ENCODE peak calls at places on chromosomes 11 and 22, in four cellular contexts. I, Z, R and L are unnamed samples.

GRCh38 chr22:26709617-26710390 is 52.4 kb downstream of the MIAT start:
- DNase-seq in I (no peak), Z (peak), R (no peak), L (peak)

GRCh38 chr11:107769189-107769588 is 57.3 kb upstream of the SLN start:
- DNase-seq in I (no peak), Z (peak), R (no peak), L (peak)

GRCh38 chr22:37965940-37966664 is 12.6 kb downstream of the POLR2F start:
- DNase-seq in I (no peak), Z (peak), R (no peak), L (no peak)

GRCh38 chr11:61551630-61552029 is 29.2 kb downstream of the SYT7 start:
- DNase-seq in I (no peak), Z (peak), R (no peak), L (peak)

GRCh38 chr22:42396621-42397331 is 35.4 kb downstream of the NFAM1 start:
- DNase-seq in I (no peak), Z (no peak), R (no peak), L (no peak)

GRCh38 chr11:27886765-27887328 is 186.6 kb upstream of the BDNF start:
- DNase-seq in I (no peak), Z (no peak), R (no peak), L (no peak)

GRCh38 chr22:50089231-50090140 is at the start of gene MOV10L1:
- DNase-seq in I (peak), Z (no peak), R (no peak), L (peak)

GRCh38 chr11:23866641-23867040 is 630.2 kb upstream of the LUZP2 start:
- DNase-seq in I (no peak), Z (peak), R (no peak), L (peak)

GRCh38 chr11:44445500-44446340 is 119.7 kb upstream of the CD82 start:
- DNase-seq in I (no peak), Z (no peak), R (no peak), L (no peak)

GRCh38 chr11:129813216-129813791 is 2.3 kb upstream of the TMEM45B start:
- DNase-seq in I (no peak), Z (no peak), R (no peak), L (no peak)

GRCh38 chr11:315051-315481 is 1.2 kb downstream of the IFITM1 start:
- DNase-seq in I (no peak), Z (no peak), R (no peak), L (peak)

GRCh38 chr22:36325163-36326031 is 62.4 kb downstream of the MYH9 start:
- DNase-seq in I (no peak), Z (peak), R (no peak), L (peak)

GRCh38 chr11:34145073-34145472 is 39.6 kb downstream of the NAT10 start:
- DNase-seq in I (no peak), Z (no peak), R (no peak), L (no peak)

GRCh38 chr11:125188021-125188420 is 23.5 kb downstream of the PKNOX2 start:
- DNase-seq in I (no peak), Z (peak), R (no peak), L (peak)

GRCh38 chr22:46580940-46581579 is 39.1 kb upstream of the GRAMD4 start:
- DNase-seq in I (no peak), Z (no peak), R (no peak), L (no peak)

GRCh38 chr11:100812517-100812916 is 125.4 kb downstream of the ARHGAP42 start:
- DNase-seq in I (no peak), Z (no peak), R (no peak), L (no peak)

GRCh38 chr11:133834399-133835257 is 10.7 kb downstream of the SPATA19 start:
- DNase-seq in I (no peak), Z (no peak), R (no peak), L (no peak)

GRCh38 chr22:22912722-22913253 is 25.2 kb downstream of the IGLL5 start:
- DNase-seq in I (no peak), Z (no peak), R (no peak), L (no peak)

GRCh38 chr11:285894-286220 is 3.1 kb upstream of the PGGHG start:
- DNase-seq in I (no peak), Z (no peak), R (no peak), L (no peak)

GRCh38 chr11:15967966-15968365 is 388.4 kb downstream of the SOX6 start:
- DNase-seq in I (no peak), Z (peak), R (no peak), L (peak)

GRCh38 chr11:133948711-133949110 is 8.1 kb downstream of the IGSF9B start:
- DNase-seq in I (no peak), Z (no peak), R (no peak), L (no peak)

GRCh38 chr22:17785185-17786184 is 11.2 kb upstream of the BID start:
- DNase-seq in I (no peak), Z (no peak), R (no peak), L (peak)

GRCh38 chr22:20720692-20721408 is 53.1 kb upstream of the SERPIND1 start:
- DNase-seq in I (no peak), Z (no peak), R (no peak), L (no peak)

GRCh38 chr11:126597041-126597440 is 241.6 kb downstream of the ST3GAL4 start:
- DNase-seq in I (no peak), Z (no peak), R (no peak), L (no peak)

GRCh38 chr11:69088676-69089146 is 40.0 kb downstream of the TPCN2 start:
- DNase-seq in I (peak), Z (peak), R (peak), L (peak)

GRCh38 chr22:38398609-38399401 is 56.2 kb downstream of the KCNJ4 start:
- DNase-seq in I (peak), Z (peak), R (peak), L (peak)

GRCh38 chr11:494761-495536 is 12.1 kb downstream of the RNH1 start:
- DNase-seq in I (peak), Z (no peak), R (no peak), L (no peak)

GRCh38 chr22:36913431-36914382 is at the start of gene CSF2RB:
- DNase-seq in I (no peak), Z (no peak), R (no peak), L (no peak)

GRCh38 chr11:1232328-1233321 is 9.8 kb downstream of the MUC5B start:
- DNase-seq in I (no peak), Z (no peak), R (no peak), L (no peak)

GRCh38 chr11:88152381-88152780 is 22.9 kb downstream of the RAB38 start:
- DNase-seq in I (no peak), Z (peak), R (no peak), L (no peak)